ENCODE peak calls at places on chromosomes 6 and 20, in seven cellular contexts. B is AG09319; M is CD8-positive, alpha-beta T cell; J is retinal pigment epithelial cell; T is mammary epithelial cell; S is tibial artery; K is uterus. D is an unnamed sample.

GRCh38 chr6:109705258-109705657 is 14.2 kb downstream of the FIG4 start:
- DNase-seq in B (peak; percentile 73), M (peak; percentile 72), J (peak; percentile 55), T (peak; percentile 72), S (peak; percentile 85), K (peak; percentile 80), D (peak; percentile 67)

GRCh38 chr6:26172496-26172958 is 85.3 kb downstream of the HFE start:
- DNase-seq in B (no peak), M (peak; percentile 40), J (no peak), T (peak; percentile 46), S (no peak), K (no peak), D (no peak)

GRCh38 chr6:116419069-116419468 is 42.1 kb upstream of the CALHM6 start:
- DNase-seq in B (no peak), M (no peak), J (no peak), T (peak; percentile 53), S (no peak), K (no peak), D (no peak)

GRCh38 chr6:89111933-89112332 is 5.9 kb downstream of the SRSF12 start:
- DNase-seq in B (no peak), M (no peak), J (no peak), T (no peak), S (no peak), K (no peak), D (no peak)

GRCh38 chr20:22723659-22724058 is 139.3 kb upstream of the FOXA2 start:
- DNase-seq in B (no peak), M (no peak), J (no peak), T (no peak), S (no peak), K (no peak), D (no peak)

GRCh38 chr6:21915707-21916399 is 322.3 kb downstream of the SOX4 start:
- DNase-seq in B (no peak), M (no peak), J (no peak), T (peak; percentile 60), S (no peak), K (no peak), D (no peak)

GRCh38 chr6:133956413-133957049 is 3.5 kb downstream of the TBPL1 start:
- DNase-seq in B (no peak), M (no peak), J (no peak), T (no peak), S (no peak), K (no peak), D (no peak)

GRCh38 chr20:44052166-44052565 is 134.8 kb downstream of the JPH2 start:
- DNase-seq in B (no peak), M (no peak), J (no peak), T (no peak), S (peak; percentile 33), K (no peak), D (no peak)

GRCh38 chr6:99521557-99522286 is 6.5 kb upstream of the USP45 start:
- DNase-seq in B (peak; percentile 38), M (no peak), J (peak; percentile 19), T (peak; percentile 12), S (peak; percentile 70), K (peak; percentile 39), D (no peak)

GRCh38 chr6:169370054-169370453 is 116.4 kb upstream of the THBS2 start:
- DNase-seq in B (no peak), M (no peak), J (no peak), T (peak; percentile 58), S (no peak), K (no peak), D (no peak)

GRCh38 chr20:58839991-58840747 is 10.5 kb downstream of the GNAS-AS1 start:
- DNase-seq in B (no peak), M (no peak), J (no peak), T (no peak), S (no peak), K (no peak), D (no peak)

GRCh38 chr6:39137235-39137634 is 22.2 kb upstream of the SAYSD1 start:
- DNase-seq in B (no peak), M (no peak), J (no peak), T (peak; percentile 30), S (no peak), K (no peak), D (no peak)

GRCh38 chr20:15708984-15709598 is 864.2 kb downstream of the KIF16B start:
- DNase-seq in B (no peak), M (no peak), J (no peak), T (no peak), S (no peak), K (no peak), D (peak; percentile 64)

GRCh38 chr6:145811741-145812140 is 2.9 kb downstream of the FBXO30 start:
- DNase-seq in B (no peak), M (no peak), J (no peak), T (no peak), S (no peak), K (no peak), D (no peak)

GRCh38 chr6:84882768-84883766 is 118.7 kb upstream of the TBX18 start:
- DNase-seq in B (no peak), M (no peak), J (no peak), T (no peak), S (no peak), K (no peak), D (no peak)

GRCh38 chr20:60050193-60050960 is 92.2 kb downstream of the CDH26 start:
- DNase-seq in B (no peak), M (no peak), J (no peak), T (peak; percentile 56), S (no peak), K (no peak), D (no peak)

DNA sequence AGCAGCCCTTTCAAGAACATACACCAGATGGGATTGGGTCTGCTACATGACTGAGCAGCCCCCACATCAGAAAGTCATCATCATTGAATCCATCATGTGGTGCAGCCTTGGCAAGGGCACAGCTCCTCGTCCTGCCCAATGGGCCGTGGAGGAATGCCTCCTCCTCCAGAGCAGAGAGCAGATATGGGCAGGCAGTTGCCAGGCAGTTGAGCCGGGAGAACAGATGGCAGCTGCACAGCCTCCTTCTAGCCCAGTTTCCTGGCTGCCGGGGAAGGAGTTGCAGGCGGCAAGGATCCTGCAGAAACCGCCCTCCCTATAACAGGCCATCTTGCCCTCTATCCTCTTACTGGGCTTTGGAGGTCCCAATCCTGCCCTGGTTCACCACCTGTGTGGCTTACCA is 11.9 kb upstream of the ZFAND3 start:
- DNase-seq in B (no peak), M (no peak), J (no peak), T (peak; percentile 21), S (no peak), K (no peak), D (no peak)
- TF ChIP-seq CTCF in B (no peak), M (no peak), J (peak; percentile 12), T (peak; percentile 1), S (no peak), K (no peak), D (no peak)

GRCh38 chr6:32113386-32114352 is 4.5 kb upstream of the TNXB start:
- DNase-seq in B (peak; percentile 97), M (no peak), J (peak; percentile 48), T (no peak), S (peak; percentile 96), K (peak; percentile 95), D (no peak)
- TF ChIP-seq CTCF in B (peak; percentile 77), M (no peak), J (peak; percentile 47), T (no peak), S (peak; percentile 57), K (peak; percentile 72), D (no peak)

DNA sequence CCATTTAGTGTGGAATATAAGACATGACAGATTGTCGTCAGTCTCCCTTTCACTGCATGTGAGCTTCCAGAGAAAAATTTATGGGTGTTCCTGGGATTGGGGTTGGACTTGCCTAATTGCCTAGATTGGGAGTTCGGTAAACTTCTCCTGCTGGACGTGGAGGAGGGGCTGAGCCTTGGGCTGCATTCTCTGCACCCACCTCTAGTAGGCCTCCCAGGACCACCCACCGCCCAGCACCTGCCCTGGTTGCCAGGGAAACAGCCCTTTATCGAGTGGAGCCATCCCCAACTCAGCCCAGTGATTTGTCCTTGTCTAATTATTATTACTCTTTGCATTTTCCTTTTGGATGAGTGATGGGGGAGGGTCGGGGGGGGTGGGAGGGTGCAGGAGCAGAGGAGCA is 104.3 kb downstream of the DHX35 start:
- DNase-seq in B (no peak), M (no peak), J (no peak), T (no peak), S (no peak), K (no peak), D (no peak)
- TF ChIP-seq CTCF in B (no peak), M (no peak), J (peak; percentile 31), T (no peak), S (no peak), K (no peak), D (no peak)

DNA sequence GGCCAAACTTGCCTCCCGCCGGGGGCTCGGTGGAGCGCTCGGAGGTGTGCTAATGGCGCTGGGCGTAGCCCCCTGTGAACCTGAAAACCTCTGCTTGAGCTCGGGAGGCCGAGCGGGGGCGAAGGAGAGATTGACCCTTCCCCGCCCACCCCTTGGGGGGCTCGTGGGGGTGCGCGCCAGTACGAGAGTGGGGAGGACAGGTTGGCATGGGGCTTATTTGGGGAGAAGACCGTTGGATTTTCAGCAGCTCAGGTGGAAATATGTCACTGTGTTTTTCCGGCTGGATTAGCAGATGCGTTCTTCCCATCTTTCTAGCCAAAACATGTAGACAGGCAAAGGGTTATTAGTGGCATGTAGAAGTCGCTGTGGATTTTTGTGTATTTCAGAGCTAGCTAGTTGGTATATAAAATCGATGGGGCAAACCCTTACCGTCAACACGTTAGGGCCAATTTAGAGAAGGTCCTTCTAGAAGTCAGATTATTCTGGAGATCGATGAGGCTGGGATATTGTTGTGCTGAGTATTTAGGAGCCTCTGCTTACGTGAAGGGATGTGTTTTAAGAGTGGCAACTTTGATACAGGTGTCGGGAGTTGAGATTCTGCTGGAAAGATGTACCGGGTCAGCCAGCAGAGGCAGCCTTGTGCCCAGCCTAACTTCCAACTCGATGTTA is 525 bp downstream of the NCOA7 start:
- DNase-seq in B (no peak), M (peak; percentile 52), J (no peak), T (peak; percentile 66), S (peak; percentile 69), K (no peak), D (peak; percentile 55)
- TF ChIP-seq CTCF in B (peak; percentile 71), M (peak; percentile 59), J (peak; percentile 78), T (no peak), S (peak; percentile 53), K (peak; percentile 66), D (peak; percentile 58)

DNA sequence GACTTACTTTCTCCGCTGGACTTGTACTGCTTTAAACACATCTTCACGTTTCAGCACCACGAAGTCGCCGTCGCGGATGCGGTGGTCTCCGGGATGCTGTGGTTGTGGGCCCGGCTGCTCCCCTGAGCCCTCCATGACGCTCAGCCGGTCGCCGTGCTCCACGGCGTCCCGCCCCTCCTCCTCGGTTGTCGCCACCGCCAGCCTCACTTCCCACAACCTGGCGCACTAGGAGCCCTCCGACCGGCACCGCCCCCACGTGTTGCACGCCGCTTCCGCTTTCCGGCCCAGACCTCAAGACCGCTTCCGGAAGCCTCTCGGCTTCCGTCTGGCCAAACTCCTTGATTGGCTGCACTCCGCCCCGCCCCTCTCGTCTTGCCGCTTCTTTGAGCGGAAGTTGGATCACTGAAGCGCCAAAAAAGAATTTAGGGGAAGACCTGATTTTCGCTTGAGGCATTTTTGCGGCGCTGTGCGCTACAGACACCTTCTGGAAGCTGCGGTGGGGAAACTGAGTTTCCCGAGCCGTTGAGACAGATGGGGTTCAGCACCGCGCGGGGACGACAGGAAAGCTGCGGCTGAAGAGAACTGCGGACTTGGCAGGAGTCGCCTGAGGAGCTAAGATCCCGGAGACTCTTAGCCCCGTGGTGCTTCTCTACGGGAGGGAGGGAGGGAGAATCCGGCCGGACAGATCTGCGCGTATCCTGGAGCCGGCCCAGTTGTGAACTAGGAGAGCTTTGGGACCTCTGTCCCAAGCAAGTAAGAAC is at the start of the genes MCM8 and TRMT6:
- DNase-seq in B (peak; percentile 74), M (peak; percentile 98), J (peak; percentile 85), T (peak; percentile 96), S (peak; percentile 97), K (peak; percentile 94), D (peak; percentile 94)
- TF ChIP-seq CTCF in B (no peak), M (no peak), J (no peak), T (no peak), S (no peak), K (no peak), D (no peak)